ENCODE peak calls at places on chromosomes 3 and 15, in four cellular contexts. One of them, this sample, is unnamed.
A peak's percentile ranks its signal among the peaks of the same experiment; 100 is the strongest.

GRCh38 chr3:69370945-69371301 is 15.0 kb downstream of the FRMD4B start:
- DNase-seq in H1: no peak
- DNase-seq in IMR-90: no peak
- DNase-seq in H9: no peak
- DNase-seq in this sample: peak; percentile 28

GRCh38 chr3:48560648-48561018 is 2.9 kb downstream of the UCN2 start:
- DNase-seq in H1: no peak
- DNase-seq in IMR-90: no peak
- DNase-seq in H9: no peak
- DNase-seq in this sample: no peak

GRCh38 chr3:86800116-86800515 is 190.8 kb downstream of the VGLL3 start:
- DNase-seq in H1: no peak
- DNase-seq in IMR-90: no peak
- DNase-seq in H9: no peak
- DNase-seq in this sample: no peak

GRCh38 chr15:44207643-44208042 is 12.6 kb upstream of the FRMD5 start:
- DNase-seq in H1: no peak
- DNase-seq in IMR-90: peak; percentile 84
- DNase-seq in H9: no peak
- DNase-seq in this sample: no peak

GRCh38 chr3:22284559-22284958 is 533.5 kb upstream of the ZNF385D start:
- DNase-seq in H1: no peak
- DNase-seq in IMR-90: peak; percentile 2
- DNase-seq in H9: no peak
- DNase-seq in this sample: no peak

GRCh38 chr15:48143856-48144255 is 23.1 kb downstream of the SLC24A5 start:
- DNase-seq in H1: no peak
- DNase-seq in IMR-90: peak; percentile 24
- DNase-seq in H9: no peak
- DNase-seq in this sample: no peak

GRCh38 chr3:99128740-99129505 is 227.4 kb upstream of the DCBLD2 start:
- DNase-seq in H1: no peak
- DNase-seq in IMR-90: peak; percentile 97
- DNase-seq in H9: no peak
- DNase-seq in this sample: peak; percentile 37

GRCh38 chr15:88838667-88839066 is 35.4 kb downstream of the ACAN start:
- DNase-seq in H1: no peak
- DNase-seq in IMR-90: no peak
- DNase-seq in H9: peak; percentile 49
- DNase-seq in this sample: no peak

GRCh38 chr3:107430214-107431047 is 53.2 kb downstream of the CCDC54 start:
- DNase-seq in H1: no peak
- DNase-seq in IMR-90: peak; percentile 19
- DNase-seq in H9: peak; percentile 41
- DNase-seq in this sample: peak; percentile 47

GRCh38 chr3:131549340-131549739 is 46.6 kb upstream of the MRPL3 start:
- DNase-seq in H1: no peak
- DNase-seq in IMR-90: no peak
- DNase-seq in H9: no peak
- DNase-seq in this sample: peak; percentile 16

GRCh38 chr15:68055224-68055705 is 1.1 kb downstream of the PIAS1 start:
- DNase-seq in H1: no peak
- DNase-seq in IMR-90: peak; percentile 52
- DNase-seq in H9: no peak
- DNase-seq in this sample: peak; percentile 36

GRCh38 chr15:31069360-31070000 is 32.0 kb downstream of the TRPM1 start:
- DNase-seq in H1: peak; percentile 17
- DNase-seq in IMR-90: peak; percentile 70
- DNase-seq in H9: no peak
- DNase-seq in this sample: no peak

GRCh38 chr15:58909616-58910015 is 23.9 kb downstream of the SLTM start:
- DNase-seq in H1: no peak
- DNase-seq in IMR-90: peak; percentile 35
- DNase-seq in H9: no peak
- DNase-seq in this sample: no peak

GRCh38 chr3:156151824-156152428 is 31.5 kb downstream of the KCNAB1 start:
- DNase-seq in H1: peak; percentile 83
- DNase-seq in IMR-90: peak; percentile 69
- DNase-seq in H9: peak; percentile 80
- DNase-seq in this sample: peak; percentile 87

GRCh38 chr3:14989943-14990753 is 42.8 kb downstream of the NR2C2 start:
- DNase-seq in H1: no peak
- DNase-seq in IMR-90: no peak
- DNase-seq in H9: peak; percentile 45
- DNase-seq in this sample: peak; percentile 21

GRCh38 chr3:185290266-185290665 is 36.4 kb upstream of the EHHADH start:
- DNase-seq in H1: no peak
- DNase-seq in IMR-90: no peak
- DNase-seq in H9: no peak
- DNase-seq in this sample: no peak

GRCh38 chr3:162398554-162398953 is 901.9 kb downstream of the OTOL1 start:
- DNase-seq in H1: no peak
- DNase-seq in IMR-90: no peak
- DNase-seq in H9: no peak
- DNase-seq in this sample: no peak

GRCh38 chr3:129000742-129001100 is 383 bp upstream of the EFCC1 start:
- DNase-seq in H1: no peak
- DNase-seq in IMR-90: no peak
- DNase-seq in H9: peak; percentile 50
- DNase-seq in this sample: no peak

GRCh38 chr3:125280966-125281365 is 68.4 kb upstream of the SLC12A8 start:
- DNase-seq in H1: no peak
- DNase-seq in IMR-90: peak; percentile 49
- DNase-seq in H9: no peak
- DNase-seq in this sample: no peak

GRCh38 chr3:182309120-182309519 is 484.2 kb upstream of the ATP11B start:
- DNase-seq in H1: no peak
- DNase-seq in IMR-90: no peak
- DNase-seq in H9: no peak
- DNase-seq in this sample: no peak

GRCh38 chr15:96369825-96370621 is 39.5 kb downstream of the NR2F2 start:
- DNase-seq in H1: peak; percentile 52
- DNase-seq in IMR-90: no peak
- DNase-seq in H9: peak; percentile 63
- DNase-seq in this sample: peak; percentile 67

GRCh38 chr3:15345051-15345607 is 12.7 kb upstream of the SH3BP5 start:
- DNase-seq in H1: no peak
- DNase-seq in IMR-90: no peak
- DNase-seq in H9: no peak
- DNase-seq in this sample: no peak

GRCh38 chr15:73287019-73287418 is 81.7 kb downstream of the HCN4 start:
- DNase-seq in H1: no peak
- DNase-seq in IMR-90: no peak
- DNase-seq in H9: no peak
- DNase-seq in this sample: no peak

GRCh38 chr15:91192285-91193058 is 92.4 kb downstream of the SV2B start:
- DNase-seq in H1: no peak
- DNase-seq in IMR-90: no peak
- DNase-seq in H9: no peak
- DNase-seq in this sample: no peak

GRCh38 chr3:120364821-120365220 is 15.7 kb upstream of the LRRC58 start:
- DNase-seq in H1: no peak
- DNase-seq in IMR-90: peak; percentile 39
- DNase-seq in H9: no peak
- DNase-seq in this sample: no peak

GRCh38 chr3:28207000-28207733 is 34.3 kb upstream of the CMC1 start:
- DNase-seq in H1: no peak
- DNase-seq in IMR-90: no peak
- DNase-seq in H9: no peak
- DNase-seq in this sample: no peak

GRCh38 chr3:4981688-4982494 is 2.7 kb downstream of the BHLHE40 start:
- DNase-seq in H1: no peak
- DNase-seq in IMR-90: peak; percentile 81
- DNase-seq in H9: no peak
- DNase-seq in this sample: peak; percentile 82

GRCh38 chr15:33587773-33588172 is 277.0 kb downstream of the RYR3 start:
- DNase-seq in H1: no peak
- DNase-seq in IMR-90: no peak
- DNase-seq in H9: no peak
- DNase-seq in this sample: peak; percentile 69

GRCh38 chr15:67127925-67128324 is 62.5 kb downstream of the SMAD3 start:
- DNase-seq in H1: no peak
- DNase-seq in IMR-90: peak; percentile 99
- DNase-seq in H9: no peak
- DNase-seq in this sample: no peak

GRCh38 chr15:48510976-48511375 is 134.5 kb downstream of the FBN1 start:
- DNase-seq in H1: no peak
- DNase-seq in IMR-90: no peak
- DNase-seq in H9: no peak
- DNase-seq in this sample: no peak

GRCh38 chr3:71069797-71070196 is 513.7 kb downstream of the FOXP1 start:
- DNase-seq in H1: peak; percentile 57
- DNase-seq in IMR-90: no peak
- DNase-seq in H9: peak; percentile 58
- DNase-seq in this sample: peak; percentile 79

GRCh38 chr3:169772951-169773816 is at the start of gene MYNN:
- DNase-seq in H1: peak; percentile 93
- DNase-seq in IMR-90: peak; percentile 86
- DNase-seq in H9: peak; percentile 90
- DNase-seq in this sample: peak; percentile 96

GRCh38 chr3:16064660-16065414 is 109.6 kb upstream of the GALNT15 start:
- DNase-seq in H1: no peak
- DNase-seq in IMR-90: peak; percentile 97
- DNase-seq in H9: no peak
- DNase-seq in this sample: no peak

GRCh38 chr3:64417816-64418215 is 192.6 kb upstream of the PRICKLE2 start:
- DNase-seq in H1: no peak
- DNase-seq in IMR-90: peak; percentile 52
- DNase-seq in H9: no peak
- DNase-seq in this sample: peak; percentile 71

GRCh38 chr3:60392501-60392900 is 858.8 kb downstream of the FHIT start:
- DNase-seq in H1: no peak
- DNase-seq in IMR-90: no peak
- DNase-seq in H9: no peak
- DNase-seq in this sample: no peak

GRCh38 chr3:60395173-60395762 is 856.0 kb downstream of the FHIT start:
- DNase-seq in H1: no peak
- DNase-seq in IMR-90: no peak
- DNase-seq in H9: no peak
- DNase-seq in this sample: no peak

GRCh38 chr3:60391292-60391691 is 860.0 kb downstream of the FHIT start:
- DNase-seq in H1: no peak
- DNase-seq in IMR-90: peak; percentile 3
- DNase-seq in H9: no peak
- DNase-seq in this sample: no peak

GRCh38 chr3:60399295-60399694 is 852.0 kb downstream of the FHIT start:
- DNase-seq in H1: no peak
- DNase-seq in IMR-90: no peak
- DNase-seq in H9: no peak
- DNase-seq in this sample: no peak

DNA sequence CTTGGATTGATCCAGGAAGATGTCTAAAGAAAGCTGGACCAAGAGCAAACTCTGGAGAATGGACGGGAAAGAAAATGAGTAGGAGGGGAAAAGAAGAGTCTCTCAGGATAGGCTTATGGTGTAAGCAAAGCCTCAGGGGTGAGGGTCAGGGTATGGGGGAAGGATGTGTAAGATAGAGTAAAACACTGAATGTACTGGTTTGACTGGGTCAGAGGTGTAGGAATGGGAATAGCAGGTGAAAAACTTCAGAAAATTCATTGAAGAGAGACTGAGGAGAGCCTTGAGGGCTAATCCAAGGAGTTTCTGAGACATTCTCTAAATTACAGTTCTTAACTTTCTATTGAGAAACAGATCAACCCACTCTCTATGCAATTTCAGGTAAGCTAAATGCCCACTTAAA is 857.3 kb downstream of the FHIT start:
- DNase-seq in H1: no peak
- DNase-seq in IMR-90: no peak
- DNase-seq in H9: no peak
- DNase-seq in this sample: no peak
- H4K5ac ChIP-seq in H1: no peak overlapping the region
- H4K5ac ChIP-seq in IMR-90: no peak overlapping the region
- H4K5ac ChIP-seq in H9: no peak overlapping the region
- H4K5ac ChIP-seq in this sample: no peak overlapping the region

GRCh38 chr3:115212615-115213014 is 65.5 kb upstream of the ZBTB20 start:
- DNase-seq in H1: no peak
- DNase-seq in IMR-90: no peak
- DNase-seq in H9: no peak
- DNase-seq in this sample: no peak
- H4K5ac ChIP-seq in H1: no peak overlapping the region
- H4K5ac ChIP-seq in IMR-90: no peak overlapping the region
- H4K5ac ChIP-seq in H9: no peak overlapping the region
- H4K5ac ChIP-seq in this sample: no peak overlapping the region

GRCh38 chr15:101266787-101267186 is 10.5 kb downstream of the SELENOS start:
- DNase-seq in H1: no peak
- DNase-seq in IMR-90: no peak
- DNase-seq in H9: no peak
- DNase-seq in this sample: no peak

GRCh38 chr15:101266034-101266433 is 11.3 kb downstream of the SELENOS start:
- DNase-seq in H1: no peak
- DNase-seq in IMR-90: peak; percentile 80
- DNase-seq in H9: no peak
- DNase-seq in this sample: no peak

GRCh38 chr15:101264911-101265641 is 12.2 kb downstream of the SELENOS start:
- DNase-seq in H1: no peak
- DNase-seq in IMR-90: no peak
- DNase-seq in H9: no peak
- DNase-seq in this sample: no peak

GRCh38 chr15:101269479-101270223 is 7.6 kb downstream of the SELENOS start:
- DNase-seq in H1: no peak
- DNase-seq in IMR-90: no peak
- DNase-seq in H9: peak; percentile 58
- DNase-seq in this sample: peak; percentile 58

DNA sequence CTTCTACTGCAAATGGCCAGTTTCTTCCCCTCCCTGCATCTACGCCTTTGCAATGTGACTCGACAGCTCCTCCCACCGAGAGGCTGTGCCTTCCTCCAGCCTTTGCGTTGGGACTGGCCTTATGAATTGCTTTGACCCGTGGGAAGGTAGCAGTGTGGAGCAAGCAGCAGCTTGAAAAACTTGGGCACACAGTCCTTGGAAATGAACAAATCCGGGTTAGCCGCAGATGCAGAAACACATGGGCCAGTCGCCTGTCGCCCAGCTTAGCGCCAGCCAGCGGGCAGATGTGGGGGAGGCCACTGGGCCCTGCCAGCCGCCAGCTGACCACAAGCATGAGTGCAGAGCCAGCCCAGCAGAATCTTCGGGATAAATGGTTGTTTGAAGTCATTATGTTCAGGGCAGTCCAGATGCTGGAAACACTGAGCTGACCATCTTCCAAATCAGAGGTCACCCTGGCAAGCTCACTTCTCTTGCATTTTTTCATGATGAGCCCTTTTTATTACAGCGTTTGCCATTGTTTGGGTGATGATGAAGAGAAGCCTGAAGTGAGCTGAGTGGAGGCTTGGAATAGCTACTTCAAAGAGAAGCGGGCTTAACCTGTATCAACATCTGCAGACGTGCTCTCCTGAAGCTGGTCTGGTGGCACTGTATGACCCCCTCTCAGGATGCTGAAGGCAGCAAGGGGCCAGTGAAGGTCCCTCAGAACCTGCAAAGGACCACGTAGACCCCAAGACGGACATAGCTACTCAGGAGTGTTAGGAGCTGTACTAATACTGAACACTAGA is 9.8 kb downstream of the SELENOS start:
- DNase-seq in H1: no peak
- DNase-seq in IMR-90: peak; percentile 91
- DNase-seq in H9: peak; percentile 66
- DNase-seq in this sample: peak; percentile 62
- H4K5ac ChIP-seq in H1: no peak overlapping the region
- H4K5ac ChIP-seq in IMR-90: no peak overlapping the region
- H4K5ac ChIP-seq in H9: no peak overlapping the region
- H4K5ac ChIP-seq in this sample: no peak overlapping the region

GRCh38 chr3:65672876-65673815 is 365.6 kb downstream of the MAGI1 start:
- DNase-seq in H1: peak; percentile 78
- DNase-seq in IMR-90: peak; percentile 57
- DNase-seq in H9: peak; percentile 50
- DNase-seq in this sample: peak; percentile 64
- H4K5ac ChIP-seq in H1: no peak overlapping the region
- H4K5ac ChIP-seq in IMR-90: no peak overlapping the region
- H4K5ac ChIP-seq in H9: no peak overlapping the region
- H4K5ac ChIP-seq in this sample: no peak overlapping the region

This sample was measured in mesendoderm.